ENCODE peak calls at places on chromosomes 4 and X, in seven cellular contexts. L is lower lobe of right lung, E is breast epithelium, M is tibial artery, X is astrocyte, W is kidney, H is Peyer's patch. U is an unnamed sample. For H3K4me1, the result is how much of the 10 kb centered on the place peaks cover.

GRCh38 chr4:140256335-140256734 is 102.4 kb upstream of the MAML3 start:
- DNase-seq in L (no peak), E (no peak), M (no peak), X (peak), W (no peak), H (no peak), U (no peak)

GRCh38 chr4:2947926-2948325 is 15.3 kb downstream of the NOP14 start:
- DNase-seq in L (no peak), E (peak), M (no peak), X (no peak), W (no peak), H (no peak), U (no peak)

GRCh38 chr4:185764880-185765279 is 47.1 kb downstream of the SORBS2 start:
- DNase-seq in L (no peak), E (no peak), M (no peak), X (no peak), W (no peak), H (no peak), U (no peak)

GRCh38 chr4:100517864-100518341 is at the start of gene EMCN:
- DNase-seq in L (no peak), E (no peak), M (no peak), X (no peak), W (no peak), H (no peak), U (no peak)

GRCh38 chr4:150232029-150232428 is 153.8 kb downstream of the DCLK2 start:
- DNase-seq in L (no peak), E (no peak), M (no peak), X (no peak), W (no peak), H (no peak), U (no peak)

GRCh38 chrX:23907106-23907495 is 637 bp downstream of the APOO start:
- DNase-seq in L (no peak), E (no peak), M (no peak), X (no peak), W (no peak), H (no peak), U (no peak)

GRCh38 chrX:72713130-72713529 is 976 bp downstream of the PHKA1 start:
- DNase-seq in L (no peak), E (no peak), M (no peak), X (no peak), W (no peak), H (no peak), U (no peak)

GRCh38 chrX:48919947-48920712 is 1.3 kb upstream of the PIM2 start:
- DNase-seq in L (no peak), E (no peak), M (no peak), X (no peak), W (peak), H (no peak), U (no peak)

GRCh38 chr4:11529625-11530201 is 101.0 kb upstream of the HS3ST1 start:
- DNase-seq in L (no peak), E (no peak), M (no peak), X (peak), W (no peak), H (no peak), U (no peak)

GRCh38 chr4:11634283-11634682 is 205.6 kb upstream of the HS3ST1 start:
- DNase-seq in L (no peak), E (no peak), M (no peak), X (no peak), W (no peak), H (no peak), U (no peak)

GRCh38 chr4:120225527-120225926 is 158.9 kb upstream of the MAD2L1 start:
- DNase-seq in L (no peak), E (no peak), M (no peak), X (no peak), W (no peak), H (no peak), U (no peak)

GRCh38 chr4:88738714-88739366 is 41.2 kb upstream of the NAP1L5 start:
- DNase-seq in L (no peak), E (no peak), M (no peak), X (no peak), W (no peak), H (no peak), U (no peak)

GRCh38 chrX:118373538-118373937 is 27.6 kb downstream of the WDR44 start:
- DNase-seq in L (no peak), E (no peak), M (no peak), X (no peak), W (no peak), H (no peak), U (no peak)

GRCh38 chrX:130110379-130111219 is at the start of gene ELF4:
- DNase-seq in L (peak), E (no peak), M (peak), X (no peak), W (peak), H (peak), U (peak)

GRCh38 chr4:7121861-7122653 is 54.2 kb upstream of the GRPEL1 start:
- DNase-seq in L (no peak), E (no peak), M (no peak), X (no peak), W (peak), H (no peak), U (no peak)

GRCh38 chr4:36163198-36163597 is 81.1 kb downstream of the ARAP2 start:
- DNase-seq in L (no peak), E (no peak), M (no peak), X (no peak), W (no peak), H (no peak), U (no peak)

GRCh38 chrX:3717742-3718420 is 4.4 kb upstream of the PRKX start:
- DNase-seq in L (no peak), E (no peak), M (no peak), X (peak), W (no peak), H (no peak), U (no peak)

GRCh38 chr4:139764686-139765085 is 99.1 kb downstream of the MGST2 start:
- DNase-seq in L (no peak), E (no peak), M (no peak), X (no peak), W (no peak), H (no peak), U (no peak)

GRCh38 chrX:12814434-12814833 is 23.2 kb downstream of the PRPS2 start:
- DNase-seq in L (no peak), E (no peak), M (no peak), X (no peak), W (no peak), H (peak), U (no peak)

GRCh38 chr4:8913858-8914460 is 42.3 kb upstream of the HMX1 start:
- DNase-seq in L (no peak), E (peak), M (no peak), X (no peak), W (peak), H (no peak), U (peak)

GRCh38 chr4:178196751-178197150 is 754.5 kb upstream of the AGA start:
- DNase-seq in L (no peak), E (no peak), M (no peak), X (no peak), W (no peak), H (no peak), U (no peak)

GRCh38 chr4:4426511-4427477 is 39.9 kb downstream of the NSG1 start:
- DNase-seq in L (no peak), E (peak), M (no peak), X (no peak), W (peak), H (no peak), U (no peak)

GRCh38 chr4:3037957-3038451 is 36.3 kb downstream of the HTT-AS start:
- DNase-seq in L (peak), E (no peak), M (peak), X (no peak), W (no peak), H (no peak), U (no peak)

GRCh38 chr4:106329027-106329618 is 12.8 kb downstream of the AIMP1 start:
- DNase-seq in L (no peak), E (no peak), M (no peak), X (no peak), W (no peak), H (no peak), U (no peak)

GRCh38 chr4:86218721-86219481 is 141.0 kb downstream of the MAPK10 start:
- DNase-seq in L (no peak), E (no peak), M (no peak), X (peak), W (no peak), H (no peak), U (no peak)

GRCh38 chr4:164748375-164748774 is 5.6 kb upstream of the SMIM31 start:
- DNase-seq in L (no peak), E (no peak), M (no peak), X (peak), W (no peak), H (no peak), U (no peak)

GRCh38 chr4:184666670-184667069 is 17.1 kb downstream of the PRIMPOL start:
- DNase-seq in L (no peak), E (no peak), M (no peak), X (no peak), W (no peak), H (no peak), U (no peak)

GRCh38 chr4:107120661-107121060 is 84.5 kb upstream of the DKK2 start:
- DNase-seq in L (no peak), E (no peak), M (no peak), X (no peak), W (no peak), H (no peak), U (no peak)

GRCh38 chrX:75522565-75523411 is at the start of gene ZDHHC15:
- DNase-seq in L (peak), E (peak), M (peak), X (peak), W (peak), H (no peak), U (peak)

GRCh38 chr4:104989363-104989762 is 157.3 kb upstream of the TET2 start:
- DNase-seq in L (no peak), E (no peak), M (no peak), X (peak), W (no peak), H (no peak), U (no peak)

GRCh38 chr4:61041527-61041926 is 158.6 kb upstream of the ADGRL3 start:
- DNase-seq in L (no peak), E (no peak), M (no peak), X (no peak), W (no peak), H (no peak), U (no peak)

GRCh38 chr4:80448056-80448455 is 112.5 kb downstream of the CFAP299 start:
- DNase-seq in L (no peak), E (no peak), M (no peak), X (no peak), W (no peak), H (no peak), U (no peak)

GRCh38 chrX:25198253-25198652 is 182.5 kb upstream of the ARX start:
- DNase-seq in L (no peak), E (no peak), M (no peak), X (no peak), W (no peak), H (no peak), U (no peak)

GRCh38 chr4:159204566-159204965 is 101.7 kb downstream of the RAPGEF2 start:
- DNase-seq in L (no peak), E (no peak), M (no peak), X (no peak), W (no peak), H (no peak), U (no peak)
- H3K4me1 ChIP-seq in L (under half), E (under half), M (under half), X (under half), W (under half), H (under half), U (under half)

DNA sequence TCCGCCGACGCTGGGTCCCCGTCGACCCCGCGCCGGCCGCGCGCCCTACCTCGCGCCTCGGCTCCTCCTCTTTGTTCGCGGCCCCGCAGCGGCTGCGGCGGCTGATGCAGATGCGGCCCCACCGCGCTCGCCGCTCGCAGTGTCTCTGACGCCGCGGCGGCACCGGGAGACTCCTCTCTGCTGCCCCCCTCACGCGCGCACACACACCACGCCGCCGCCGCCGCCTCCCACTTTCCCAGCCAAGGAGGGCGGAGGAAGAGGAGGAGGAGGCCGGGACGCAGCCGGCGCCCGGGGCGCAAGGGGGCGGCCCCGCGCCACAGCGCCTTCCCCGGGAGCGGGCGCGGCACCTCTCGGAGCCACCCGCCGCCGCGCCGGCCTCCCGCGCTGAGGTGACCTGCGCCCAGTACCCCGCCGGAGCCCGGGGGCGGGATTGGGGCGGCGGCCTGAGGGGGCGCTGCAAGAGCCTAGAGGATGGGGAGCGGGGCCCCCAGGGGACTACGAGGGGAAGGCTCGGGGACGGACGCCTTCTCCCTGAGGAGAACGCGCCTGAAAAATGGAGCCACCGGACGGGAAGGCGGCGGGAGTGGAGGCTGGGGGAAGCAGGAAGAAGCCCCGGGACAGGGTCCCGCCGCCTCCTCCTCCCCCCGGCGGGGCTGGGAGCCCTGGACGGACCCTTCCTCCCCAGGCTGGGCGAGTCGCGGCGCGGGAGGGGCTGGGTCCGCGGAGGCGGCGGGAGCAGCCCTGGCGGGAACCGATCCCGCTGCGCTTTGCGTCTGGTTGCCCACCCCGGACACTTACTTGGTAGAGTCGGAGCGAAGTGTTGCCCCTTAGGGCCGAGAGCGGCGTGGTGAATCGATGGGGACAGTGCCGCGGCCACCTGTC is at the start of gene SH3RF1:
- DNase-seq in L (peak), E (peak), M (peak), X (peak), W (peak), H (peak), U (peak)
- TF ChIP-seq CTCF in L (peak), E (peak), M (peak), X (peak), W (peak), H (no peak), U (peak)

DNA sequence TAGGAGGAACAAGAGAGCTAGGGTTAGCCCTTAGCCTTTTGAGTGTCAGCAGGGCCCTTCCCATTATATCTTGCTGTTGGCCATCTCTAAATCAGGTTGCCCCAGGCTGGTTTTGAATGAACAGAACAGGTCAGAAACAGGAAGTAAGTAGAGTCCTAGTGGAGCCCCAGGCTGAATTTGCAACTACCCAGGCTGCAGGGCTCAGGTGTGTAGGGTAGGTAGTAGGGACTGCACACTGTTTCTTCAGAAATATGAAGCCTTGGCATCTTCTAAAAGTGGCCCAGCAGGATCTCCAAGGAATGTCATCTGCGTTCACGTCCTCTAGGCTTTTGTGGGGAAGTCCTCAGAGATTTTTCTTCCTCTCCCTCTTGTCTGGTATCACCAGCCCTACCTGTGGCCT is 90.2 kb downstream of the ADGRG4 start:
- DNase-seq in L (no peak), E (no peak), M (no peak), X (no peak), W (no peak), H (no peak), U (no peak)
- H3K27ac ChIP-seq in L (no peak), E (no peak), M (no peak), X (no peak), W (no peak), H (no peak), U (no peak)

DNA sequence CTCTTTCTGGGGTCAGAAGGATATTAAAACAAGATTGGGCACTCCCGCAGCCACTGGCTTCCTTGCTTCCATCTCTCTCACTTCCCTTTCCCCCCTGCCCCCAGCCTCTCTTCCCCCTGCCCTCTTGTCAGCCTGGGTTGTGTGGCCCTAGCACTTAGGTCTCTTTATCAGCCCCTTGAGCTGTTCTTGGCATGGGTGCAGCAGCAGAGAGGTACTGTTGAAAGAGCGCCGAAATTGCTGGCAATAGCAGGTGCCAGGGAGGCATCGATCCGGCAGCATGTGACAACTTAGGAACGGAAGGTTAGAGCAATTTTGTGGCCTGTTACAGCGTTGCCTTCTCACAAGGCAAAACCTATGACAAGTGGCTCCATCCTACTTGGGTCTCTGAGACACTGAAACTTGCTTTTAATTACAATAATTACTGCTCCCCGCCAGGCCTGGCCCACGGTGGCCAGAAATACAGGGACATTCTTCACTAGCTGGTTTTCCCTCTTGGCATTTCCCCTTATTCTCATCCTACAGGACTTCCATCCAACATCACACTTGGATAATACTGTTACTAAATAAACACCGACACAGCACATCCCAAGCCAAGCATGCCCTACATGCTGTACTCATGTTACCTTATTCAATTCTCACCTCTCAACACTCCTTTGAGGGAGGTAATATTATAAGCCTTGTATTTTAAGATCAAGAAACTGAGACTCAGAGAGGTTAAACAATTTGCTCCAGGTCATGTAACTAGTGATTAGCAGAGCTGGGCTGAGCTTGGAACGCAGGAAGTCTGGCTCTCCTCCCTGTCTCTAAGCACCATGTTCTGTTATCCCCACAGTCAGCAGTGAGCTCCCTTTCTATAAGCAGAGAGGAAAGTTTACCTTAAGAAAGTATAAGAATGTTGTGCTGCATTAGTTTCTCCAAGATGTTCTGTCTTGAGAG is 333.4 kb upstream of the IGFBP7 start:
- DNase-seq in L (no peak), E (no peak), M (no peak), X (no peak), W (no peak), H (no peak), U (peak)
- H3K4me1 ChIP-seq in L (under half), E (under half), M (under half), X (under half), W (under half), H (under half), U (under half)

GRCh38 chr4:1365271-1366178 is 18.5 kb downstream of the UVSSA start:
- DNase-seq in L (peak), E (no peak), M (no peak), X (no peak), W (peak), H (peak), U (peak)
- TF ChIP-seq CTCF in L (peak), E (no peak), M (no peak), X (no peak), W (no peak), H (no peak), U (no peak)

DNA sequence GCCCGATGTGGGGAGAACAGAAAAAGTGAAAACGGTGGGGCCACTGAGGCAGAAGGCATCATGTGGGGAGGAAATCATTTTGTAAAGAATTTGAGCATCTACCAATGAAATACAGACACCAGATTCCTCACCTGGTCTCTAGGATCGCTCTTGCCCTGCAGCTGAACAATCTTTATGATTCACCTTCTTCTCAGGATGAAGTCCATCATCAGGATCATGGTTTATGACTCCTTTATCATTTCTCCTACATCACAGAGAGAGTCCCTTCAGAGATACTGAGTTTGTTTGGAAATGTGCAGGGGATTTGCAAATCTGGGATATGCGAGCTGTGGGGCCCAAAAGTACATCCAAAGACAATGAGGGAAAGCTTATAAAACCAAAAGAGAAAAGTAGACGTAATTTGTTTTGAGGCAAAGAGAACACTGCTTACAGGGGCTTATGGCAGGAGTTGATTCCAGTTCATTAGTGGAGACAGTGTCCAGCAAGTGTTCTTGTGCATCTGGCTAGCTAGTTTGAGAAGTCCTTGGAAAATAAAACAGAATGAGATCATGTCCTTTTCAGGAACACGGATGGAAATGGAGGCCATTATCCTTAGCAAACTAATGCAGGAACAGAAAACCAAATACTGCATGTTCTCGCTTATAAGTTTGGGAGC is 15.3 kb upstream of the ANXA5 start:
- DNase-seq in L (no peak), E (no peak), M (no peak), X (no peak), W (no peak), H (no peak), U (no peak)
- H3K27ac ChIP-seq in L (peak), E (peak), M (peak), X (peak), W (no peak), H (peak), U (peak)